ENCODE peak calls at places on chromosome 4, in six cellular contexts. One of them, this sample, is unnamed.

GRCh38 chr4:30945586-30945985 is 225.4 kb downstream of the PCDH7 start:
- DNase-seq in foreskin fibroblast: no peak
- DNase-seq in psoas muscle: no peak
- DNase-seq in pancreas: peak
- DNase-seq in Panc1: no peak
- DNase-seq in heart right ventricle: peak
- DNase-seq in this sample: no peak

GRCh38 chr4:120826449-120826848 is 96.1 kb downstream of the PRDM5 start:
- DNase-seq in foreskin fibroblast: no peak
- DNase-seq in psoas muscle: no peak
- DNase-seq in pancreas: no peak
- DNase-seq in Panc1: no peak
- DNase-seq in heart right ventricle: no peak
- DNase-seq in this sample: no peak

GRCh38 chr4:78545275-78546246 is 6.0 kb upstream of the ANXA3 start:
- DNase-seq in foreskin fibroblast: no peak
- DNase-seq in psoas muscle: no peak
- DNase-seq in pancreas: no peak
- DNase-seq in Panc1: no peak
- DNase-seq in heart right ventricle: no peak
- DNase-seq in this sample: peak

GRCh38 chr4:48906283-48907173 is at the start of gene OCIAD2:
- DNase-seq in foreskin fibroblast: no peak
- DNase-seq in psoas muscle: peak
- DNase-seq in pancreas: peak
- DNase-seq in Panc1: no peak
- DNase-seq in heart right ventricle: peak
- DNase-seq in this sample: peak

GRCh38 chr4:111434581-111434980 is 710.7 kb upstream of the FAM241A start:
- DNase-seq in foreskin fibroblast: no peak
- DNase-seq in psoas muscle: no peak
- DNase-seq in pancreas: no peak
- DNase-seq in Panc1: no peak
- DNase-seq in heart right ventricle: no peak
- DNase-seq in this sample: peak

GRCh38 chr4:74838746-74839370 is 44.5 kb upstream of the BTC start:
- DNase-seq in foreskin fibroblast: peak
- DNase-seq in psoas muscle: no peak
- DNase-seq in pancreas: no peak
- DNase-seq in Panc1: no peak
- DNase-seq in heart right ventricle: no peak
- DNase-seq in this sample: peak

GRCh38 chr4:80295331-80295730 is 28.9 kb downstream of the FGF5 start:
- DNase-seq in foreskin fibroblast: no peak
- DNase-seq in psoas muscle: no peak
- DNase-seq in pancreas: no peak
- DNase-seq in Panc1: no peak
- DNase-seq in heart right ventricle: no peak
- DNase-seq in this sample: no peak

GRCh38 chr4:65624651-65625050 is 45.6 kb downstream of the EPHA5 start:
- DNase-seq in foreskin fibroblast: no peak
- DNase-seq in psoas muscle: no peak
- DNase-seq in pancreas: no peak
- DNase-seq in Panc1: no peak
- DNase-seq in heart right ventricle: no peak
- DNase-seq in this sample: no peak

GRCh38 chr4:86967061-86967460 is 32.2 kb downstream of the AFF1 start:
- DNase-seq in foreskin fibroblast: no peak
- DNase-seq in psoas muscle: no peak
- DNase-seq in pancreas: no peak
- DNase-seq in Panc1: no peak
- DNase-seq in heart right ventricle: no peak
- DNase-seq in this sample: no peak

GRCh38 chr4:40445671-40446070 is 110.5 kb downstream of the CHRNA9 start:
- DNase-seq in foreskin fibroblast: no peak
- DNase-seq in psoas muscle: no peak
- DNase-seq in pancreas: no peak
- DNase-seq in Panc1: no peak
- DNase-seq in heart right ventricle: no peak
- DNase-seq in this sample: no peak

GRCh38 chr4:147837435-147837834 is 105.5 kb downstream of the ARHGAP10 start:
- DNase-seq in foreskin fibroblast: no peak
- DNase-seq in psoas muscle: no peak
- DNase-seq in pancreas: no peak
- DNase-seq in Panc1: no peak
- DNase-seq in heart right ventricle: no peak
- DNase-seq in this sample: peak

GRCh38 chr4:151955721-151956340 is 195.0 kb upstream of the GATB start:
- DNase-seq in foreskin fibroblast: peak
- DNase-seq in psoas muscle: no peak
- DNase-seq in pancreas: no peak
- DNase-seq in Panc1: no peak
- DNase-seq in heart right ventricle: no peak
- DNase-seq in this sample: peak

GRCh38 chr4:141331534-141332358 is 111.1 kb downstream of the ZNF330 start:
- DNase-seq in foreskin fibroblast: no peak
- DNase-seq in psoas muscle: no peak
- DNase-seq in pancreas: no peak
- DNase-seq in Panc1: no peak
- DNase-seq in heart right ventricle: no peak
- DNase-seq in this sample: no peak

GRCh38 chr4:185554243-185555126 is 19.2 kb upstream of the PDLIM3 start:
- DNase-seq in foreskin fibroblast: no peak
- DNase-seq in psoas muscle: no peak
- DNase-seq in pancreas: no peak
- DNase-seq in Panc1: no peak
- DNase-seq in heart right ventricle: no peak
- DNase-seq in this sample: no peak

GRCh38 chr4:40630335-40631021 is 814 bp upstream of the RBM47 start:
- DNase-seq in foreskin fibroblast: no peak
- DNase-seq in psoas muscle: peak
- DNase-seq in pancreas: peak
- DNase-seq in Panc1: no peak
- DNase-seq in heart right ventricle: peak
- DNase-seq in this sample: no peak

GRCh38 chr4:158775091-158775651 is 6.3 kb downstream of the FNIP2 start:
- DNase-seq in foreskin fibroblast: no peak
- DNase-seq in psoas muscle: no peak
- DNase-seq in pancreas: no peak
- DNase-seq in Panc1: no peak
- DNase-seq in heart right ventricle: peak
- DNase-seq in this sample: peak

GRCh38 chr4:772776-773175 is 53.2 kb downstream of the CPLX1 start:
- DNase-seq in foreskin fibroblast: no peak
- DNase-seq in psoas muscle: peak
- DNase-seq in pancreas: no peak
- DNase-seq in Panc1: no peak
- DNase-seq in heart right ventricle: no peak
- DNase-seq in this sample: no peak

GRCh38 chr4:105715692-105716278 is 7.2 kb downstream of the GSTCD start:
- DNase-seq in foreskin fibroblast: no peak
- DNase-seq in psoas muscle: no peak
- DNase-seq in pancreas: no peak
- DNase-seq in Panc1: no peak
- DNase-seq in heart right ventricle: no peak
- DNase-seq in this sample: peak

GRCh38 chr4:11842620-11843263 is 414.0 kb upstream of the HS3ST1 start:
- DNase-seq in foreskin fibroblast: no peak
- DNase-seq in psoas muscle: no peak
- DNase-seq in pancreas: no peak
- DNase-seq in Panc1: no peak
- DNase-seq in heart right ventricle: no peak
- DNase-seq in this sample: no peak

GRCh38 chr4:180164799-180165198 is 2078.4 kb upstream of the TENM3 start:
- DNase-seq in foreskin fibroblast: no peak
- DNase-seq in psoas muscle: no peak
- DNase-seq in pancreas: no peak
- DNase-seq in Panc1: no peak
- DNase-seq in heart right ventricle: no peak
- DNase-seq in this sample: peak

GRCh38 chr4:6242271-6243029 is 27.2 kb upstream of the WFS1 start:
- DNase-seq in foreskin fibroblast: no peak
- DNase-seq in psoas muscle: no peak
- DNase-seq in pancreas: no peak
- DNase-seq in Panc1: no peak
- DNase-seq in heart right ventricle: no peak
- DNase-seq in this sample: no peak

GRCh38 chr4:131419147-131419546 is 1729.9 kb upstream of the PCDH10 start:
- DNase-seq in foreskin fibroblast: no peak
- DNase-seq in psoas muscle: no peak
- DNase-seq in pancreas: no peak
- DNase-seq in Panc1: no peak
- DNase-seq in heart right ventricle: no peak
- DNase-seq in this sample: no peak

GRCh38 chr4:155906554-155907247 is 3.2 kb downstream of the TDO2 start:
- DNase-seq in foreskin fibroblast: peak
- DNase-seq in psoas muscle: no peak
- DNase-seq in pancreas: peak
- DNase-seq in Panc1: no peak
- DNase-seq in heart right ventricle: peak
- DNase-seq in this sample: peak

GRCh38 chr4:20255823-20256222 is 4.1 kb downstream of the SLIT2 start:
- DNase-seq in foreskin fibroblast: no peak
- DNase-seq in psoas muscle: no peak
- DNase-seq in pancreas: no peak
- DNase-seq in Panc1: no peak
- DNase-seq in heart right ventricle: no peak
- DNase-seq in this sample: no peak

GRCh38 chr4:8702516-8703400 is 110.2 kb downstream of the CPZ start:
- DNase-seq in foreskin fibroblast: no peak
- DNase-seq in psoas muscle: no peak
- DNase-seq in pancreas: no peak
- DNase-seq in Panc1: no peak
- DNase-seq in heart right ventricle: no peak
- DNase-seq in this sample: no peak

GRCh38 chr4:7668826-7669225 is 234.1 kb upstream of the PSAPL1 start:
- DNase-seq in foreskin fibroblast: no peak
- DNase-seq in psoas muscle: no peak
- DNase-seq in pancreas: no peak
- DNase-seq in Panc1: no peak
- DNase-seq in heart right ventricle: no peak
- DNase-seq in this sample: no peak

GRCh38 chr4:16897991-16898827 is at the start of gene LDB2:
- DNase-seq in foreskin fibroblast: peak
- DNase-seq in psoas muscle: peak
- DNase-seq in pancreas: peak
- DNase-seq in Panc1: no peak
- DNase-seq in heart right ventricle: peak
- DNase-seq in this sample: no peak

GRCh38 chr4:170047774-170048354 is 21.7 kb upstream of the MFAP3L start:
- DNase-seq in foreskin fibroblast: peak
- DNase-seq in psoas muscle: no peak
- DNase-seq in pancreas: peak
- DNase-seq in Panc1: peak
- DNase-seq in heart right ventricle: peak
- DNase-seq in this sample: peak
- TF ChIP-seq CTCF in foreskin fibroblast: peak
- TF ChIP-seq CTCF in psoas muscle: peak
- TF ChIP-seq CTCF in pancreas: peak
- TF ChIP-seq CTCF in Panc1: peak
- TF ChIP-seq CTCF in heart right ventricle: peak
- TF ChIP-seq CTCF in this sample: peak

GRCh38 chr4:24137963-24138601 is 248.2 kb upstream of the PPARGC1A start:
- DNase-seq in foreskin fibroblast: no peak
- DNase-seq in psoas muscle: no peak
- DNase-seq in pancreas: no peak
- DNase-seq in Panc1: no peak
- DNase-seq in heart right ventricle: no peak
- DNase-seq in this sample: peak

GRCh38 chr4:24140892-24141291 is 251.0 kb upstream of the PPARGC1A start:
- DNase-seq in foreskin fibroblast: no peak
- DNase-seq in psoas muscle: no peak
- DNase-seq in pancreas: no peak
- DNase-seq in Panc1: no peak
- DNase-seq in heart right ventricle: no peak
- DNase-seq in this sample: no peak

GRCh38 chr4:24141836-24142235 is 252.0 kb upstream of the PPARGC1A start:
- DNase-seq in foreskin fibroblast: peak
- DNase-seq in psoas muscle: no peak
- DNase-seq in pancreas: no peak
- DNase-seq in Panc1: no peak
- DNase-seq in heart right ventricle: no peak
- DNase-seq in this sample: no peak

GRCh38 chr4:24143741-24144140 is 253.9 kb upstream of the PPARGC1A start:
- DNase-seq in foreskin fibroblast: no peak
- DNase-seq in psoas muscle: no peak
- DNase-seq in pancreas: no peak
- DNase-seq in Panc1: no peak
- DNase-seq in heart right ventricle: no peak
- DNase-seq in this sample: no peak
- TF ChIP-seq CTCF in foreskin fibroblast: no peak
- TF ChIP-seq CTCF in psoas muscle: no peak
- TF ChIP-seq CTCF in pancreas: no peak
- TF ChIP-seq CTCF in Panc1: no peak
- TF ChIP-seq CTCF in heart right ventricle: no peak
- TF ChIP-seq CTCF in this sample: no peak

DNA sequence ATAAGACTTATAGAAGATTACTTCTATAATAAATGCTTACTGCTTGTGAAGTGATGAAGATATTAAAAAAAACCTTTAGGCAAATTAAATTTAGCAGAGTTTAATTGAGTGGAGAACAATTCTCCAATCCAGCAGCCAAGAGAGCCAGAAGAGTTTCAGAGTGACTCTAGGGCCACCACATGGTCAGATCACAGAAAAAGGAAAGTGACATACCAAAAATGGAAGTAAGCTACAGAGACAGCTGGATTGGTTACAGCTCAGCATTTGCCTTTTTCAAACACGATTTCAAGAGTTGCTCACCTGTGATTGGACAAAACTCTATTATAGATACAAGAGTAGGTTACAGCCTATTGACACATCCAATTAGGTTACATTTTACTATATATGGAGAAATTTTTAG is 79.0 kb upstream of the TRAM1L1 start:
- DNase-seq in foreskin fibroblast: no peak
- DNase-seq in psoas muscle: no peak
- DNase-seq in pancreas: no peak
- DNase-seq in Panc1: no peak
- DNase-seq in heart right ventricle: no peak
- DNase-seq in this sample: no peak
- TF ChIP-seq CTCF in foreskin fibroblast: no peak
- TF ChIP-seq CTCF in psoas muscle: no peak
- TF ChIP-seq CTCF in pancreas: no peak
- TF ChIP-seq CTCF in Panc1: no peak
- TF ChIP-seq CTCF in heart right ventricle: no peak
- TF ChIP-seq CTCF in this sample: no peak

DNA sequence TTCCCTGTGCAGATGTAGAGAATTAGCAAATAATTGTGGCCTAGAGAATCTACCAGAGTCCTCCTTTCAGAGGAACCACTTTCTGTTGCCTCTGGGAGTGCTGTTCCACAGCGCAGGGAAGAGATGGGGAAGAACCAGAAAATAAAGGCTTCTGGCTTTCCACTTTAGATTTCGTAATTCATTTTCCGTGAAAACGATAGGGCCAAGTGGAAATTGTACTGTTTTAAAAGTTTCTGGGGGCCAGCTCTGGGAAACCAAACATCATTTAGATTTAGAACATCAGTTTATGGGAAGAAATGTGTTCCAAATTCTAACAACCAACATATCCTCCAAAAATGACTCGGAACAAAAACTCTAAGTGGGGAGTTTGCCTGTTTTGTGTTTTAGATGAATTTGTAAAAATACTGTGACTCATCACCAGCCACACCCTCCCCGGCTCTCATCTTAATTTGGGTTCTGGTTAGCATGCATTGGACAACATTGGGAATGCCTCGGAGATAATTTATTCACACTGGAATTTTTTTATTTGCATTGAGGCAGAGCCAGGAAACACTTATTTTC is 65.2 kb upstream of the LNX1 start:
- DNase-seq in foreskin fibroblast: peak
- DNase-seq in psoas muscle: no peak
- DNase-seq in pancreas: no peak
- DNase-seq in Panc1: no peak
- DNase-seq in heart right ventricle: no peak
- DNase-seq in this sample: peak
- TF ChIP-seq CTCF in foreskin fibroblast: peak
- TF ChIP-seq CTCF in psoas muscle: peak
- TF ChIP-seq CTCF in pancreas: no peak
- TF ChIP-seq CTCF in Panc1: peak
- TF ChIP-seq CTCF in heart right ventricle: peak
- TF ChIP-seq CTCF in this sample: no peak

This sample was measured in MCF 10A.